ENCODE peak calls at places on chromosomes 16 and 17, in six cellular contexts. K, C, O, A, F and E are unnamed samples.

GRCh38 chr17:43701318-43701743 is 39.6 kb upstream of the MEOX1 start:
- DNase-seq in O (no peak), A (peak; percentile 79), C (no peak), F (peak; percentile 41), K (peak; percentile 59), E (no peak)

GRCh38 chr16:84284168-84284722 is 10.4 kb upstream of the WFDC1 start:
- DNase-seq in A (no peak), C (peak; percentile 59), K (no peak), O (no peak), F (no peak), E (no peak)

GRCh38 chr17:76054112-76054476 is 18.2 kb downstream of the SRP68 start:
- DNase-seq in A (no peak), F (no peak), O (no peak), K (no peak), C (no peak), E (no peak)

GRCh38 chr17:80362428-80363119 is 52.4 kb upstream of the ENDOV start:
- DNase-seq in C (peak; percentile 67), K (no peak), A (no peak), F (no peak), O (no peak), E (no peak)

GRCh38 chr16:57474671-57475661 is 11.3 kb downstream of the DOK4 start:
- DNase-seq in F (no peak), A (no peak), C (no peak), O (no peak), K (no peak), E (no peak)

GRCh38 chr16:14302031-14302398 is 230.9 kb downstream of the MRTFB start:
- DNase-seq in A (no peak), C (peak; percentile 68), F (no peak), O (no peak), K (no peak), E (no peak)

GRCh38 chr17:78235885-78236284 is 4.5 kb downstream of the TMEM235 start:
- DNase-seq in A (no peak), O (no peak), F (no peak), K (no peak), C (no peak), E (no peak)

GRCh38 chr16:85611455-85612190 is 1.5 kb upstream of the GSE1 start:
- DNase-seq in C (peak; percentile 91), F (no peak), K (peak; percentile 51), O (peak; percentile 24), A (no peak), E (no peak)

GRCh38 chr16:29663020-29663828 is at the start of gene SPN:
- DNase-seq in F (peak; percentile 24), A (no peak), O (peak; percentile 19), C (no peak), K (peak; percentile 22), E (peak; percentile 27)

GRCh38 chr17:2138768-2139167 is 83.9 kb downstream of the HIC1 start:
- DNase-seq in A (no peak), K (no peak), F (no peak), O (no peak), C (peak; percentile 75), E (no peak)

GRCh38 chr17:40458001-40458791 is 14.9 kb downstream of the IGFBP4 start:
- DNase-seq in F (no peak), A (peak; percentile 46), C (no peak), O (no peak), K (no peak), E (no peak)